ENCODE peak calls at places on chromosomes 13 and 19, in ten cellular contexts. One of them, this sample, is unnamed.

GRCh38 chr19:7668842-7669241 is at the start of gene RETN:
- DNase-seq in GM12864: no peak
- DNase-seq in uterus: no peak
- DNase-seq in body of pancreas: no peak
- DNase-seq in GM23248: no peak
- DNase-seq in lower leg skin: no peak
- DNase-seq in left ventricle myocardium inferior: no peak
- DNase-seq in tibial artery: no peak
- DNase-seq in pancreas: no peak
- DNase-seq in kidney epithelial cell: no peak
- DNase-seq in this sample: no peak

GRCh38 chr19:42284641-42285341 is 15.7 kb downstream of the CIC start:
- DNase-seq in body of pancreas: no peak
- DNase-seq in left ventricle myocardium inferior: no peak
- DNase-seq in pancreas: no peak
- DNase-seq in GM12864: no peak
- DNase-seq in tibial artery: peak
- DNase-seq in kidney epithelial cell: no peak
- DNase-seq in GM23248: peak
- DNase-seq in uterus: peak
- DNase-seq in lower leg skin: peak
- DNase-seq in this sample: no peak

GRCh38 chr19:39705578-39706188 is 1.4 kb downstream of the LGALS14 start:
- DNase-seq in lower leg skin: no peak
- DNase-seq in left ventricle myocardium inferior: no peak
- DNase-seq in uterus: no peak
- DNase-seq in kidney epithelial cell: no peak
- DNase-seq in tibial artery: no peak
- DNase-seq in GM23248: no peak
- DNase-seq in GM12864: peak
- DNase-seq in pancreas: no peak
- DNase-seq in body of pancreas: no peak
- DNase-seq in this sample: no peak

GRCh38 chr13:40153516-40153915 is 498.1 kb downstream of the COG6 start:
- DNase-seq in left ventricle myocardium inferior: no peak
- DNase-seq in kidney epithelial cell: no peak
- DNase-seq in uterus: no peak
- DNase-seq in GM23248: no peak
- DNase-seq in pancreas: no peak
- DNase-seq in body of pancreas: peak
- DNase-seq in tibial artery: no peak
- DNase-seq in GM12864: no peak
- DNase-seq in lower leg skin: no peak
- DNase-seq in this sample: no peak

GRCh38 chr19:8915997-8916396 is 83.8 kb downstream of the MBD3L1 start:
- DNase-seq in tibial artery: no peak
- DNase-seq in GM23248: no peak
- DNase-seq in left ventricle myocardium inferior: no peak
- DNase-seq in kidney epithelial cell: no peak
- DNase-seq in body of pancreas: no peak
- DNase-seq in GM12864: no peak
- DNase-seq in uterus: no peak
- DNase-seq in lower leg skin: no peak
- DNase-seq in pancreas: no peak
- DNase-seq in this sample: no peak

GRCh38 chr19:2652504-2653099 is 49.9 kb downstream of the GNG7 start:
- DNase-seq in body of pancreas: no peak
- DNase-seq in GM23248: no peak
- DNase-seq in tibial artery: no peak
- DNase-seq in uterus: no peak
- DNase-seq in kidney epithelial cell: no peak
- DNase-seq in lower leg skin: no peak
- DNase-seq in GM12864: no peak
- DNase-seq in left ventricle myocardium inferior: no peak
- DNase-seq in pancreas: no peak
- DNase-seq in this sample: no peak

GRCh38 chr13:23701191-23701590 is 131.0 kb downstream of the TNFRSF19 start:
- DNase-seq in GM12864: no peak
- DNase-seq in lower leg skin: no peak
- DNase-seq in tibial artery: no peak
- DNase-seq in kidney epithelial cell: no peak
- DNase-seq in pancreas: no peak
- DNase-seq in GM23248: no peak
- DNase-seq in left ventricle myocardium inferior: no peak
- DNase-seq in body of pancreas: no peak
- DNase-seq in uterus: no peak
- DNase-seq in this sample: no peak

GRCh38 chr13:37085656-37086055 is 19.8 kb downstream of the CSNK1A1L start:
- DNase-seq in left ventricle myocardium inferior: no peak
- DNase-seq in kidney epithelial cell: no peak
- DNase-seq in body of pancreas: no peak
- DNase-seq in tibial artery: no peak
- DNase-seq in lower leg skin: no peak
- DNase-seq in uterus: no peak
- DNase-seq in GM12864: no peak
- DNase-seq in GM23248: no peak
- DNase-seq in pancreas: no peak
- DNase-seq in this sample: no peak

GRCh38 chr19:48196321-48196761 is 25.9 kb downstream of the ZSWIM9 start:
- DNase-seq in tibial artery: no peak
- DNase-seq in uterus: no peak
- DNase-seq in kidney epithelial cell: no peak
- DNase-seq in body of pancreas: no peak
- DNase-seq in GM12864: no peak
- DNase-seq in pancreas: no peak
- DNase-seq in left ventricle myocardium inferior: no peak
- DNase-seq in lower leg skin: peak
- DNase-seq in GM23248: no peak
- DNase-seq in this sample: no peak

GRCh38 chr13:26254583-26255102 is 714 bp downstream of the CDK8 start:
- DNase-seq in GM12864: no peak
- DNase-seq in lower leg skin: peak
- DNase-seq in uterus: peak
- DNase-seq in kidney epithelial cell: no peak
- DNase-seq in tibial artery: peak
- DNase-seq in pancreas: peak
- DNase-seq in GM23248: peak
- DNase-seq in body of pancreas: peak
- DNase-seq in left ventricle myocardium inferior: peak
- DNase-seq in this sample: peak

GRCh38 chr13:98406475-98406874 is 170.4 kb downstream of the STK24 start:
- DNase-seq in body of pancreas: peak
- DNase-seq in kidney epithelial cell: no peak
- DNase-seq in lower leg skin: peak
- DNase-seq in pancreas: no peak
- DNase-seq in GM23248: no peak
- DNase-seq in tibial artery: no peak
- DNase-seq in GM12864: no peak
- DNase-seq in uterus: no peak
- DNase-seq in left ventricle myocardium inferior: no peak
- DNase-seq in this sample: no peak

GRCh38 chr13:103694471-103694870 is 628.3 kb upstream of the SLC10A2 start:
- DNase-seq in GM12864: no peak
- DNase-seq in lower leg skin: no peak
- DNase-seq in GM23248: no peak
- DNase-seq in body of pancreas: peak
- DNase-seq in pancreas: no peak
- DNase-seq in left ventricle myocardium inferior: no peak
- DNase-seq in uterus: no peak
- DNase-seq in kidney epithelial cell: no peak
- DNase-seq in tibial artery: no peak
- DNase-seq in this sample: no peak

GRCh38 chr19:30450101-30450500 is 77.9 kb downstream of the ZNF536 start:
- DNase-seq in tibial artery: no peak
- DNase-seq in body of pancreas: no peak
- DNase-seq in GM23248: peak
- DNase-seq in lower leg skin: no peak
- DNase-seq in GM12864: no peak
- DNase-seq in uterus: peak
- DNase-seq in kidney epithelial cell: peak
- DNase-seq in pancreas: peak
- DNase-seq in left ventricle myocardium inferior: peak
- DNase-seq in this sample: peak

GRCh38 chr19:5961969-5962945 is 15.7 kb downstream of the RANBP3 start:
- DNase-seq in GM23248: peak
- DNase-seq in body of pancreas: peak
- DNase-seq in pancreas: peak
- DNase-seq in GM12864: no peak
- DNase-seq in left ventricle myocardium inferior: peak
- DNase-seq in lower leg skin: no peak
- DNase-seq in tibial artery: no peak
- DNase-seq in uterus: no peak
- DNase-seq in kidney epithelial cell: no peak
- DNase-seq in this sample: no peak

GRCh38 chr13:46142692-46143238 is 37.9 kb upstream of the CPB2 start:
- DNase-seq in lower leg skin: no peak
- DNase-seq in left ventricle myocardium inferior: no peak
- DNase-seq in GM12864: no peak
- DNase-seq in GM23248: no peak
- DNase-seq in uterus: no peak
- DNase-seq in kidney epithelial cell: no peak
- DNase-seq in body of pancreas: no peak
- DNase-seq in pancreas: no peak
- DNase-seq in tibial artery: no peak
- DNase-seq in this sample: no peak
- H3K4me3 ChIP-seq in lower leg skin: no peak
- H3K4me3 ChIP-seq in left ventricle myocardium inferior: no peak
- H3K4me3 ChIP-seq in GM12864: no peak
- H3K4me3 ChIP-seq in GM23248: no peak
- H3K4me3 ChIP-seq in uterus: no peak
- H3K4me3 ChIP-seq in kidney epithelial cell: no peak
- H3K4me3 ChIP-seq in body of pancreas: no peak
- H3K4me3 ChIP-seq in pancreas: no peak
- H3K4me3 ChIP-seq in tibial artery: no peak
- H3K4me3 ChIP-seq in this sample: no peak

GRCh38 chr19:45154064-45154827 is 6.5 kb downstream of the NKPD1 start:
- DNase-seq in kidney epithelial cell: no peak
- DNase-seq in uterus: no peak
- DNase-seq in body of pancreas: no peak
- DNase-seq in GM12864: no peak
- DNase-seq in tibial artery: no peak
- DNase-seq in lower leg skin: no peak
- DNase-seq in left ventricle myocardium inferior: no peak
- DNase-seq in GM23248: peak
- DNase-seq in pancreas: no peak
- DNase-seq in this sample: peak
- H3K4me3 ChIP-seq in kidney epithelial cell: no peak
- H3K4me3 ChIP-seq in uterus: no peak
- H3K4me3 ChIP-seq in body of pancreas: no peak
- H3K4me3 ChIP-seq in GM12864: no peak
- H3K4me3 ChIP-seq in tibial artery: no peak
- H3K4me3 ChIP-seq in lower leg skin: no peak
- H3K4me3 ChIP-seq in left ventricle myocardium inferior: peak
- H3K4me3 ChIP-seq in GM23248: peak
- H3K4me3 ChIP-seq in pancreas: peak
- H3K4me3 ChIP-seq in this sample: peak

GRCh38 chr13:110221331-110221730 is 85.6 kb downstream of the COL4A1 start:
- DNase-seq in kidney epithelial cell: no peak
- DNase-seq in uterus: no peak
- DNase-seq in left ventricle myocardium inferior: no peak
- DNase-seq in GM12864: no peak
- DNase-seq in pancreas: no peak
- DNase-seq in body of pancreas: no peak
- DNase-seq in lower leg skin: no peak
- DNase-seq in tibial artery: no peak
- DNase-seq in GM23248: no peak
- DNase-seq in this sample: no peak
- H3K4me3 ChIP-seq in kidney epithelial cell: no peak
- H3K4me3 ChIP-seq in uterus: no peak
- H3K4me3 ChIP-seq in left ventricle myocardium inferior: no peak
- H3K4me3 ChIP-seq in GM12864: no peak
- H3K4me3 ChIP-seq in pancreas: no peak
- H3K4me3 ChIP-seq in body of pancreas: no peak
- H3K4me3 ChIP-seq in lower leg skin: no peak
- H3K4me3 ChIP-seq in tibial artery: no peak
- H3K4me3 ChIP-seq in GM23248: no peak
- H3K4me3 ChIP-seq in this sample: no peak

GRCh38 chr19:9939301-9939913 is 3.1 kb upstream of the OLFM2 start:
- DNase-seq in GM12864: no peak
- DNase-seq in uterus: no peak
- DNase-seq in GM23248: peak
- DNase-seq in kidney epithelial cell: no peak
- DNase-seq in tibial artery: no peak
- DNase-seq in left ventricle myocardium inferior: no peak
- DNase-seq in body of pancreas: no peak
- DNase-seq in pancreas: no peak
- DNase-seq in lower leg skin: no peak
- DNase-seq in this sample: no peak

GRCh38 chr19:9934132-9934950 is 2.0 kb downstream of the OLFM2 start:
- DNase-seq in pancreas: peak
- DNase-seq in GM23248: peak
- DNase-seq in uterus: peak
- DNase-seq in lower leg skin: peak
- DNase-seq in body of pancreas: peak
- DNase-seq in kidney epithelial cell: no peak
- DNase-seq in GM12864: no peak
- DNase-seq in left ventricle myocardium inferior: peak
- DNase-seq in tibial artery: peak
- DNase-seq in this sample: peak

GRCh38 chr19:9937001-9937411 is 691 bp upstream of the OLFM2 start:
- DNase-seq in lower leg skin: no peak
- DNase-seq in left ventricle myocardium inferior: no peak
- DNase-seq in uterus: peak
- DNase-seq in pancreas: no peak
- DNase-seq in kidney epithelial cell: no peak
- DNase-seq in tibial artery: no peak
- DNase-seq in body of pancreas: no peak
- DNase-seq in GM12864: no peak
- DNase-seq in GM23248: no peak
- DNase-seq in this sample: no peak

GRCh38 chr19:9935409-9936062 is 779 bp downstream of the OLFM2 start:
- DNase-seq in GM23248: no peak
- DNase-seq in GM12864: no peak
- DNase-seq in left ventricle myocardium inferior: no peak
- DNase-seq in uterus: peak
- DNase-seq in kidney epithelial cell: no peak
- DNase-seq in pancreas: no peak
- DNase-seq in tibial artery: no peak
- DNase-seq in body of pancreas: peak
- DNase-seq in lower leg skin: no peak
- DNase-seq in this sample: no peak

DNA sequence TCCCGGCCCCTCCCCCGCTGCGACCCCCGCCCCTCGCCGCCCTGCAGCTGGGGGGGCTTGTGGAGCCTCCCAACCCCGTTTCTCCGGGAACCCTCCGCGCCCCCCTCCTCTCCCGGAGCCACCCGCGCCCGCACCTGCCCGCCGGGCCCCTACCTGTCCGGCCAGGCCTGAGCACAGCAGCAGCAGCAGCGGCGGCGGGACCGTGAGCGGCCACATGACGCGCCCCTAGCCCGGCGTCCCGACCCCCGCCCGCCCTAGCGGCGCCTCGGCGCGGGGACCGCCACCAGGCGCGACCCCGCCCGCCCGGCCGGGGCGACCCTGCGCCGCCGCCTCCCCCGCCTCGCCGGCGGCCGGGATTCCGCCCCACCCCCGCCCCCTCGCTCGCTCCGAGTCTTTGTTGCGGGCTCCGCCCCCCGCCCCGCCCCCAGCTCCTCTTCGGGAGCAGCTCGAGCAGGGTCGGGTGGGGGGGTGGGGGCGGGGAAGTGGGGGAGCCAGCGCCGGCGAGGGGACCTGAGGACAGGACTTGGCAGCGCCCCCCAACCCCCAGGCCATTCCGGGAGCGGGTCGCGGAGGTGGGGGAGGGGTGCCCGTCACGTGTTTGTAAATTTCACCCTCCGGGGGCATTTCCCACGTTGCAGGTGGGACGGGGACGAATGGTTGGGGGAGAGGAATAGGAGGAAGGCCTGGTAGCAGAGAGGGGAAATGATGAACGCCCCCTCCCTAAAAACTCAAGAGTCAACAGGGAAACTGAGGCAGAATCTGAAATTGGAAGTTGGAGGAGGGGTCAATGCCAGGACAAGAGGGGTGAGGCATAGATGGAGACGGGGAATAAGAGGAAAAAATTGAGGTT is at the start of gene OLFM2:
- DNase-seq in GM23248: peak
- DNase-seq in pancreas: peak
- DNase-seq in uterus: peak
- DNase-seq in tibial artery: no peak
- DNase-seq in left ventricle myocardium inferior: peak
- DNase-seq in kidney epithelial cell: no peak
- DNase-seq in lower leg skin: no peak
- DNase-seq in body of pancreas: peak
- DNase-seq in GM12864: no peak
- DNase-seq in this sample: no peak
- H3K4me3 ChIP-seq in GM23248: peak
- H3K4me3 ChIP-seq in pancreas: peak
- H3K4me3 ChIP-seq in uterus: peak
- H3K4me3 ChIP-seq in tibial artery: peak
- H3K4me3 ChIP-seq in left ventricle myocardium inferior: peak
- H3K4me3 ChIP-seq in kidney epithelial cell: no peak
- H3K4me3 ChIP-seq in lower leg skin: peak
- H3K4me3 ChIP-seq in body of pancreas: peak
- H3K4me3 ChIP-seq in GM12864: no peak
- H3K4me3 ChIP-seq in this sample: peak

This sample was measured in right atrium auricular region.